ENCODE peak calls at places on chromosomes 4 and X, in six cellular contexts. E, R, H, K, I and L are unnamed samples.

GRCh38 chrX:18032486-18033221 is 171.6 kb upstream of the RAI2 start:
- DNase-seq in R (no peak), H (no peak), K (no peak), E (no peak), I (no peak), L (no peak)

GRCh38 chr4:127623755-127624087 is 9.0 kb upstream of the INTU start:
- DNase-seq in K (no peak), E (peak; percentile 31), R (peak; percentile 40), H (peak; percentile 60), I (no peak), L (no peak)

GRCh38 chrX:72110051-72110926 is 21.4 kb downstream of the RTL5 start:
- DNase-seq in R (no peak), E (no peak), K (no peak), I (no peak), H (no peak), L (no peak)

GRCh38 chr4:60656171-60656570 is 544.0 kb upstream of the ADGRL3 start:
- DNase-seq in R (no peak), E (no peak), K (no peak), I (no peak), H (no peak), L (no peak)

GRCh38 chr4:100099746-100100145 is 90.5 kb downstream of the DDIT4L start:
- DNase-seq in K (no peak), H (no peak), R (no peak), I (no peak), E (no peak), L (no peak)

GRCh38 chrX:43655961-43656494 is at the start of gene MAOA:
- DNase-seq in H (peak; percentile 92), R (peak; percentile 59), I (no peak), E (peak; percentile 81), K (peak; percentile 92), L (peak; percentile 85)

GRCh38 chrX:97398030-97398551 is 514.4 kb downstream of the RPA4 start:
- DNase-seq in I (no peak), K (no peak), E (no peak), H (no peak), R (no peak), L (no peak)

GRCh38 chr4:92299152-92299551 is 4.6 kb upstream of the GRID2 start:
- DNase-seq in K (no peak), I (no peak), H (no peak), E (no peak), R (no peak), L (no peak)

GRCh38 chr4:24497221-24497620 is 87.1 kb downstream of the DHX15 start:
- DNase-seq in I (no peak), H (no peak), R (no peak), E (no peak), K (no peak), L (no peak)

GRCh38 chr4:119268466-119268865 is 53.5 kb downstream of the FABP2 start:
- DNase-seq in E (no peak), K (no peak), H (no peak), R (no peak), I (no peak), L (no peak)

GRCh38 chr4:55725057-55725456 is 89.0 kb upstream of the NMU start:
- DNase-seq in H (no peak), K (no peak), E (no peak), R (no peak), I (no peak), L (no peak)

GRCh38 chr4:74041418-74041817 is 2.9 kb upstream of the CXCL3 start:
- DNase-seq in E (no peak), R (no peak), H (no peak), K (no peak), I (no peak), L (no peak)

GRCh38 chr4:85905761-85906160 is 430.8 kb downstream of the ARHGAP24 start:
- DNase-seq in E (no peak), K (no peak), R (no peak), H (no peak), I (no peak), L (peak; percentile 78)

GRCh38 chrX:1481636-1482529 is 29.2 kb upstream of the ASMTL start:
- DNase-seq in H (peak; percentile 71), R (peak; percentile 67), I (peak; percentile 74), K (peak; percentile 78), E (peak; percentile 34), L (peak; percentile 45)

GRCh38 chr4:8874003-8874895 is 2.6 kb upstream of the HMX1 start:
- DNase-seq in K (no peak), I (no peak), H (no peak), R (no peak), E (no peak), L (no peak)

GRCh38 chr4:48031802-48032525 is 15.4 kb downstream of the NIPAL1 start:
- DNase-seq in E (no peak), H (no peak), K (no peak), I (no peak), R (no peak), L (peak; percentile 52)

GRCh38 chrX:101395789-101396188 is 5.0 kb downstream of the RPL36A start:
- DNase-seq in H (no peak), E (no peak), R (no peak), I (no peak), K (no peak), L (no peak)

GRCh38 chr4:132504438-132504837 is 644.7 kb upstream of the PCDH10 start:
- DNase-seq in I (no peak), K (no peak), R (no peak), H (no peak), E (no peak), L (no peak)

GRCh38 chrX:115957862-115958490 is 212.6 kb upstream of the AGTR2 start:
- DNase-seq in K (no peak), H (no peak), E (no peak), R (no peak), I (peak; percentile 11), L (no peak)

GRCh38 chr4:67198757-67199156 is 346.5 kb downstream of the CENPC start:
- DNase-seq in K (no peak), E (no peak), H (no peak), R (peak; percentile 14), I (peak; percentile 15), L (no peak)

GRCh38 chrX:153590961-153591956 is 7.7 kb downstream of the CCNQ start:
- DNase-seq in H (no peak), E (no peak), K (no peak), R (no peak), I (no peak), L (peak; percentile 36)

GRCh38 chrX:128601706-128602105 is 549.5 kb upstream of the ACTRT1 start:
- DNase-seq in E (no peak), R (no peak), I (no peak), H (no peak), K (no peak), L (no peak)

GRCh38 chr4:187541666-187542065 is 453.9 kb upstream of the ZFP42 start:
- DNase-seq in H (no peak), R (no peak), I (no peak), E (no peak), K (no peak), L (no peak)

GRCh38 chr4:148539387-148539786 is 97.2 kb upstream of the NR3C2 start:
- DNase-seq in K (no peak), R (no peak), E (no peak), H (no peak), I (no peak), L (peak; percentile 96)

GRCh38 chrX:20211261-20211786 is 55.4 kb downstream of the RPS6KA3 start:
- DNase-seq in I (no peak), K (no peak), R (no peak), H (no peak), E (no peak), L (peak; percentile 31)

GRCh38 chr4:137609693-137610450 is 77.6 kb upstream of the PCDH18 start:
- DNase-seq in K (no peak), E (no peak), H (no peak), R (no peak), I (no peak), L (no peak)

GRCh38 chr4:182604953-182605352 is 312.2 kb downstream of the DCTD start:
- DNase-seq in I (no peak), H (no peak), R (peak; percentile 95), K (no peak), E (no peak), L (no peak)

GRCh38 chr4:158051401-158052235 is 121.2 kb downstream of the GASK1B start:
- DNase-seq in I (no peak), R (no peak), E (peak; percentile 31), H (no peak), K (peak; percentile 66), L (no peak)

GRCh38 chrX:105331244-105331643 is 110.8 kb upstream of the TEX13A start:
- DNase-seq in R (no peak), K (no peak), I (no peak), H (no peak), E (no peak), L (no peak)

GRCh38 chrX:47643926-47644325 is 6.4 kb downstream of the ELK1 start:
- DNase-seq in K (no peak), R (peak; percentile 40), H (no peak), I (no peak), E (no peak), L (no peak)

GRCh38 chrX:47648376-47648775 is 2.0 kb downstream of the ELK1 start:
- DNase-seq in R (no peak), E (no peak), K (no peak), H (no peak), I (no peak), L (no peak)

GRCh38 chrX:47645530-47645929 is 4.8 kb downstream of the ELK1 start:
- DNase-seq in E (no peak), R (no peak), H (no peak), I (no peak), K (no peak), L (no peak)

GRCh38 chrX:47646636-47647035 is 3.7 kb downstream of the ELK1 start:
- DNase-seq in R (no peak), K (no peak), E (no peak), I (no peak), H (no peak), L (no peak)

GRCh38 chrX:47644557-47645091 is 5.7 kb downstream of the ELK1 start:
- DNase-seq in I (peak; percentile 39), E (no peak), H (no peak), K (no peak), R (no peak), L (no peak)
- H3K9me3 ChIP-seq in I (no peaks in the 10 kb centered on the region), E (no peaks in the 10 kb centered on the region), H (no peaks in the 10 kb centered on the region), K (no peaks in the 10 kb centered on the region), R (no peaks in the 10 kb centered on the region), L (no peaks in the 10 kb centered on the region)

GRCh38 chrX:276588-277171 is 4.5 kb upstream of the PLCXD1 start:
- DNase-seq in I (peak; percentile 35), H (peak; percentile 82), E (no peak), R (no peak), K (peak; percentile 71), L (peak; percentile 57)
- H3K4me3 ChIP-seq in I (peak overlapping the region; percentile 46), H (peak overlapping the region; percentile 80), E (peak overlapping the region; percentile 65), R (peak overlapping the region; percentile 58), K (peak overlapping the region; percentile 49), L (peak overlapping the region; percentile 47)

DNA sequence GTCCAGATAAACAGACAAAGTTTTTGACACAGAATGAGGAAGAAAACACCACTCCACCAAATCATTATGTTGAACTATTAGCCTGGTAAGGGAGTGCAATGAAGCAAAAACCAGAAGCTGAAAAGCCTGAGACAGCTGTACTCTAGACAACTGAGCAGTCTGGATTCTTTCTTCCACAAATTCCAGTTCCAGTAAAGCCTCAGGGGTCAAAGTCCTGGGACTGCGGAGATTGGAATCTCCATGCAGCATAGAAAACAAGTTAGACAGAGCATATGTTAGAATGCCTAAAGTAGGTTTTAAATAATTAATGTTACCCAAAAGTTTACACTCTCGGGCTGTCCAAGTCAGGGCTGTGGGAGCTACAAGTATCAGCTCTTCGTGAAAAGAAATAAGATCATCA is 263.2 kb downstream of the TECRL start:
- DNase-seq in K (no peak), H (no peak), R (no peak), E (no peak), I (no peak), L (no peak)
- H3K9me3 ChIP-seq in K (no peaks in the 10 kb centered on the region), H (peaks cover 4% of the 10 kb centered on the region), R (no peaks in the 10 kb centered on the region), E (no peaks in the 10 kb centered on the region), I (no peaks in the 10 kb centered on the region), L (no peaks in the 10 kb centered on the region)

GRCh38 chr4:153529646-153530045 is 63.5 kb downstream of the TMEM131L start:
- DNase-seq in K (no peak), R (no peak), I (no peak), E (no peak), H (no peak), L (no peak)
- H3K4me3 ChIP-seq in K (no peak overlapping the region), R (no peak overlapping the region), I (no peak overlapping the region), E (no peak overlapping the region), H (no peak overlapping the region), L (no peak overlapping the region)